ENCODE peak calls at places on chromosomes 4 and X, in five cellular contexts. E is body of pancreas, Y is fibroblast of lung, Q is tibial artery, M is astrocyte. L is an unnamed sample.

GRCh38 chr4:13920111-13920875 is 292.8 kb upstream of the BOD1L1 start:
- DNase-seq in E (no peak), Y (peak; percentile 66), Q (no peak), M (no peak), L (no peak)

GRCh38 chr4:149700272-149700671 is 115.4 kb downstream of the IQCM start:
- DNase-seq in E (no peak), Y (no peak), Q (no peak), M (no peak), L (no peak)

GRCh38 chr4:41209187-41209586 is 5.2 kb downstream of the APBB2 start:
- DNase-seq in E (peak; percentile 26), Y (no peak), Q (no peak), M (peak; percentile 47), L (no peak)

GRCh38 chrX:77668391-77669237 is 117.4 kb downstream of the ATRX start:
- DNase-seq in E (no peak), Y (peak; percentile 21), Q (no peak), M (peak; percentile 36), L (peak; percentile 39)

GRCh38 chr4:36414248-36414647 is 132.8 kb downstream of the DTHD1 start:
- DNase-seq in E (no peak), Y (no peak), Q (no peak), M (no peak), L (no peak)

GRCh38 chrX:18674417-18674787 is 2.5 kb upstream of the RS1 start:
- DNase-seq in E (peak; percentile 38), Y (no peak), Q (peak; percentile 63), M (no peak), L (no peak)

GRCh38 chrX:45824471-45824870 is 623.8 kb upstream of the DIPK2B start:
- DNase-seq in E (no peak), Y (peak; percentile 92), Q (peak; percentile 66), M (peak; percentile 95), L (peak; percentile 94)

GRCh38 chrX:111098874-111099273 is 2.9 kb downstream of the PAK3 start:
- DNase-seq in E (peak; percentile 66), Y (peak; percentile 3), Q (peak; percentile 65), M (no peak), L (no peak)

GRCh38 chrX:19272452-19272851 is 71.3 kb upstream of the PDHA1 start:
- DNase-seq in E (no peak), Y (peak; percentile 27), Q (no peak), M (peak; percentile 20), L (no peak)

GRCh38 chr4:105399535-105400161 is 74.2 kb downstream of the PPA2 start:
- DNase-seq in E (no peak), Y (peak; percentile 91), Q (no peak), M (peak; percentile 83), L (peak; percentile 89)

DNA sequence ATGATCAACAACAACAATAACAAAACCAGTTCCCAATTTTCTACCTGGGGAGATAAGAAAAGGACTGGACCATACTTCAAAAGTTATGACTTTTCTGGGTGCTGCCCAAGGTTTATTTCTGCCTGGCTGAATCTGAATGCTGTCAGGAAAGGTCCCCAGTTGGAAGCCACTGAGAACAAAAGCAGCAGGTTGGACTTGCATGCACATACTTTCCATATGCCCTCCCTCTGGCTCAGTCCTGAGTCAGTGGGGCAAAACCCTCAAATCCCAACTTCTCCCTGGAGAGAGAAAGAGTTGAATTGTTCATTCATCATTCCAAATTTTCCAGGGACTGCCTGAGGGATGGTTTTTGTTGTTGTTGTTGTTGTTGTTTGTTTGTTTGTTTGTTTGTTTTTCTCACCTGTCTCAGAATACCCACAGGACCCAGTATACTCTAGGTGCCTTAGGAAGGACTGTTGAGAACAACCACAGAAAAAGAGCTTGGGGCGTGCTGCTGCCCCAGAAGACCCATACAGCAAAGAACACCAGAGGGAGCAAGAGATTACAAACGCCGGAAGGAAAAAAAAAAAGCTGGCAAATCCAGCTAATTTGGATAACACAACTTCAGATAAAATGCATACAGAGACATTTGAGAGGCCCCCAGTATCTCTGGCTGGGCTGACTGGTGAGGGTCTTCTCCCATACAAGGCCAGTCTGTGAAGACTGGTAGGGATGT is 138.9 kb upstream of the INPP4B start:
- DNase-seq in E (no peak), Y (peak; percentile 44), Q (no peak), M (no peak), L (no peak)
- TF ChIP-seq CTCF in E (peak; percentile 14), Y (peak; percentile 55), Q (no peak), M (no peak), L (peak; percentile 70)

DNA sequence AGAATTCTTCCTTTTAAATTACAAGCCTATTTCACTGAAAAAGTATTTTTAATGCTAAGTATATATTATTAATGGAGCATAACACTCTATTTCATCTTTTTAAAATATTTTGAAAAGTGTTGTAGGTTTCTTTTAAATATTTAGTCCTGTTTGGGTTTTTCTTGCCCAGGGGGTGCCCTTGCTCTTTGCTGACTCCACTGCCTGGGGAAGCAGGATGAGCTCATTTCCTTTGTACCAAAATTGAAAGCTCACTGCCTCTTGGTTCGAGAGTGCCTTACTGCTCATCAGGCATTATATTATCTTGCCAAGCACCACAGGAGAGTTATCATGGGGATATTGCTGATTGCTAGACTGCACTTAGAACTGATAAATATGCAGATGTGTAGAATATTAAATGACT is 819.2 kb downstream of the PCDH18 start:
- DNase-seq in E (no peak), Y (peak; percentile 42), Q (no peak), M (no peak), L (no peak)
- TF ChIP-seq CTCF in E (no peak), Y (peak; percentile 22), Q (no peak), M (no peak), L (no peak)

GRCh38 chr4:7874838-7875237 is 64.8 kb downstream of the AFAP1 start:
- DNase-seq in E (no peak), Y (no peak), Q (no peak), M (no peak), L (no peak)

GRCh38 chr4:7877131-7877530 is 62.5 kb downstream of the AFAP1 start:
- DNase-seq in E (no peak), Y (no peak), Q (no peak), M (no peak), L (no peak)

GRCh38 chr4:7878323-7878722 is 61.3 kb downstream of the AFAP1 start:
- DNase-seq in E (no peak), Y (no peak), Q (no peak), M (no peak), L (no peak)

GRCh38 chr4:7873881-7874280 is 65.8 kb downstream of the AFAP1 start:
- DNase-seq in E (no peak), Y (no peak), Q (no peak), M (no peak), L (no peak)

GRCh38 chr4:7876096-7876993 is 63.3 kb downstream of the AFAP1 start:
- DNase-seq in E (no peak), Y (peak; percentile 62), Q (no peak), M (peak; percentile 74), L (peak; percentile 32)
- TF ChIP-seq CTCF in E (no peak), Y (peak; percentile 46), Q (no peak), M (peak; percentile 37), L (peak; percentile 63)

DNA sequence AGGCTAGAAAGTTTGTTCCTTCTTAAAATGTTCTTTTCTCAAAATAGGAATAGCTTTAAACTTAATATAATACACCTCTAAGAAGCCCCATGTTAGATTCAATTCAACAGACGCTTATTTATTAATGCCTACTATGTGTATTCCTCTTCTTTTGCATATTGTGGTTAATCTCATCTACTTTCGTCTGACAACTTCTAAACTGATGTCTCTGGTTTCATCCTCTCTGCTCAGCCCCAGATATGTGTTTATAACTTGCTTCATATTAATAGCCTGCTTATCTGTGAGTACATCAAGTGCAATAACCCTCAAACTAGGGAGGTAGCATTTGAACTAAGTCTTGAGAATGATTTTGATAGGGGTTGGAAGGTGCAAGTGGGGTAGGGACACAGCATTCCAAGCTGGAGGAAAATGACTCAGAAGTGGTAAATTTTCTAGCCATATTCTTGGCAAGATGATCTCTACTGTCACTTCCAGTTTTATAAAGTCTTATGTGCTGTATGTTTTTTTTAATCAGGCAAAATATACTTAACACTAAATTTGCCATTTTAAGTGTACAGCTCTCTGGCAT is 37.0 kb downstream of the STK26 start:
- DNase-seq in E (no peak), Y (no peak), Q (no peak), M (no peak), L (no peak)
- TF ChIP-seq CTCF in E (no peak), Y (no peak), Q (no peak), M (no peak), L (no peak)

GRCh38 chrX:30800901-30801300 is 88.2 kb downstream of the TAB3 start:
- DNase-seq in E (no peak), Y (no peak), Q (no peak), M (no peak), L (no peak)

GRCh38 chrX:30794497-30794896 is 94.6 kb downstream of the TAB3 start:
- DNase-seq in E (no peak), Y (no peak), Q (no peak), M (no peak), L (no peak)

GRCh38 chrX:30798810-30799209 is 90.2 kb downstream of the TAB3 start:
- DNase-seq in E (no peak), Y (no peak), Q (no peak), M (no peak), L (no peak)

GRCh38 chrX:30795981-30796958 is 92.8 kb downstream of the TAB3 start:
- DNase-seq in E (no peak), Y (no peak), Q (no peak), M (no peak), L (no peak)

GRCh38 chrX:30799327-30799726 is 89.7 kb downstream of the TAB3 start:
- DNase-seq in E (no peak), Y (no peak), Q (no peak), M (no peak), L (no peak)
- TF ChIP-seq CTCF in E (no peak), Y (no peak), Q (no peak), M (no peak), L (no peak)

GRCh38 chr4:122928930-122929329 is 6.5 kb upstream of the NUDT6 start:
- DNase-seq in E (no peak), Y (no peak), Q (no peak), M (no peak), L (no peak)

GRCh38 chr4:122932763-122933162 is 10.4 kb upstream of the NUDT6 start:
- DNase-seq in E (no peak), Y (no peak), Q (no peak), M (no peak), L (no peak)

GRCh38 chr4:122930877-122931276 is 8.5 kb upstream of the NUDT6 start:
- DNase-seq in E (no peak), Y (peak; percentile 59), Q (no peak), M (no peak), L (no peak)
- TF ChIP-seq CTCF in E (peak; percentile 41), Y (no peak), Q (peak; percentile 44), M (peak; percentile 50), L (peak; percentile 90)

DNA sequence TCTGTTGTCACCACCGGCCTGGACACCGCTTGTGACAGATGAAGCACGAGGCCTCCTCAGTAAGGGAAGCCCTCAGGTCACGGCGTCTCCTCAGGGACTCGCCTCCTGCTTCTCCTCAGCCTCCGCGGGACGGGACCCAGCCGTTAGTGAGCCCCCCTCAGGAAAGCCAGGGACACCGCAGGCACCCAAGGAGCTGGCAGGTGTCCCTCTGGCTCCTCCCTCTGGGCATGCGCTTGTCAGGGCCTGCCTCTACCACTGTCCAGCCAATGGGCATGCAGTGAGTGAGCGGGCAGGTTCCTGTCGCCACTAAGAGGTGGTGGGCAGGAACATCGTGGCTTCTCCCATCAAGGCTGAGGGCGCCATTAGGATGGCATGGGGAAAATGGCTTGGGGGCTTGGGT is 23.5 kb upstream of the CT55 start:
- DNase-seq in E (no peak), Y (no peak), Q (no peak), M (no peak), L (no peak)
- TF ChIP-seq CTCF in E (no peak), Y (no peak), Q (no peak), M (no peak), L (no peak)